ENCODE peak calls at places on chromosomes 4 and X, in four cellular contexts. I is HCT116, S is transverse colon, E is esophagus muscularis mucosa. N is an unnamed sample.

GRCh38 chr4:18480928-18481327 is 459.4 kb upstream of the LCORL start:
- DNase-seq in I (no peak), S (no peak), E (no peak), N (no peak)

GRCh38 chr4:8893227-8893623 is 21.6 kb upstream of the HMX1 start:
- DNase-seq in I (no peak), S (no peak), E (no peak), N (no peak)

GRCh38 chrX:118974908-118975671 is 672 bp downstream of the LONRF3 start:
- DNase-seq in I (no peak), S (peak), E (peak), N (peak)

GRCh38 chrX:101485212-101486064 is at the start of gene ARMCX4:
- DNase-seq in I (no peak), S (peak), E (no peak), N (peak)

GRCh38 chrX:151753313-151754041 is 18.9 kb downstream of the CNGA2 start:
- DNase-seq in I (peak), S (peak), E (no peak), N (peak)

GRCh38 chr4:106541253-106541652 is 172.7 kb upstream of the GIMD1 start:
- DNase-seq in I (no peak), S (no peak), E (no peak), N (no peak)

GRCh38 chrX:44785652-44786051 is 58.2 kb upstream of the DUSP21 start:
- DNase-seq in I (no peak), S (no peak), E (no peak), N (no peak)

GRCh38 chr4:7876096-7876993 is 63.3 kb downstream of the AFAP1 start:
- DNase-seq in I (no peak), S (no peak), E (no peak), N (peak)

GRCh38 chr4:27702710-27703431 is 842.2 kb downstream of the STIM2 start:
- DNase-seq in I (peak), S (no peak), E (no peak), N (no peak)

GRCh38 chrX:42694260-42694815 is 83.6 kb downstream of the PPP1R2C start:
- DNase-seq in I (no peak), S (no peak), E (no peak), N (no peak)

GRCh38 chrX:119391279-119391678 is 7.9 kb upstream of the SLC25A43 start:
- DNase-seq in I (peak), S (peak), E (no peak), N (no peak)

GRCh38 chr4:65656008-65656407 is 14.3 kb downstream of the EPHA5 start:
- DNase-seq in I (no peak), S (no peak), E (no peak), N (no peak)

GRCh38 chr4:89906316-89906715 is 11.7 kb downstream of the MMRN1 start:
- DNase-seq in I (no peak), S (no peak), E (no peak), N (no peak)

GRCh38 chrX:10660171-10660570 is 39.8 kb upstream of the MID1 start:
- DNase-seq in I (no peak), S (no peak), E (no peak), N (no peak)

GRCh38 chr4:140943887-140944515 is 187.8 kb upstream of the TBC1D9 start:
- DNase-seq in I (no peak), S (no peak), E (no peak), N (no peak)

GRCh38 chr4:185212566-185212965 is 3.2 kb downstream of the SNX25 start:
- DNase-seq in I (no peak), S (no peak), E (no peak), N (no peak)

GRCh38 chr4:185396724-185397402 is at the start of gene ANKRD37:
- DNase-seq in I (no peak), S (peak), E (no peak), N (no peak)

GRCh38 chr4:139922625-139923024 is 231.4 kb downstream of the MAML3 start:
- DNase-seq in I (no peak), S (no peak), E (peak), N (no peak)

GRCh38 chrX:14095702-14096101 is 66.0 kb upstream of the GEMIN8 start:
- DNase-seq in I (peak), S (peak), E (no peak), N (no peak)

GRCh38 chrX:150696836-150697235 is 3.6 kb downstream of the MTMR1 start:
- DNase-seq in I (no peak), S (no peak), E (no peak), N (no peak)

GRCh38 chrX:123859409-123859827 is 435 bp upstream of the XIAP start:
- DNase-seq in I (no peak), S (peak), E (peak), N (no peak)

GRCh38 chrX:113726898-113727297 is 857.0 kb upstream of the HTR2C start:
- DNase-seq in I (no peak), S (no peak), E (no peak), N (no peak)

GRCh38 chr4:78370625-78371372 is 180.8 kb upstream of the ANXA3 start:
- DNase-seq in I (no peak), S (no peak), E (no peak), N (no peak)

GRCh38 chr4:153852501-153852900 is 63.6 kb upstream of the SFRP2 start:
- DNase-seq in I (no peak), S (no peak), E (no peak), N (no peak)

GRCh38 chr4:15891312-15891711 is 47.2 kb downstream of the FGFBP1 start:
- DNase-seq in I (no peak), S (no peak), E (no peak), N (no peak)

GRCh38 chr4:29304595-29304994 is 1415.6 kb upstream of the PCDH7 start:
- DNase-seq in I (no peak), S (no peak), E (no peak), N (no peak)

GRCh38 chr4:7196283-7196651 is 3.9 kb downstream of the SORCS2 start:
- DNase-seq in I (no peak), S (no peak), E (no peak), N (peak)

GRCh38 chrX:119643696-119644095 is 37.5 kb upstream of the NKRF start:
- DNase-seq in I (no peak), S (no peak), E (no peak), N (no peak)

GRCh38 chr4:4386296-4386735 is 586 bp upstream of the NSG1 start:
- DNase-seq in I (no peak), S (no peak), E (no peak), N (peak)

GRCh38 chr4:11529625-11530201 is 101.0 kb upstream of the HS3ST1 start:
- DNase-seq in I (no peak), S (no peak), E (no peak), N (no peak)

GRCh38 chr4:84804126-84804525 is 162.4 kb downstream of the WDFY3 start:
- DNase-seq in I (no peak), S (no peak), E (no peak), N (no peak)

GRCh38 chr4:25949166-25949748 is 35.2 kb downstream of the SMIM20 start:
- DNase-seq in I (no peak), S (no peak), E (no peak), N (no peak)

GRCh38 chrX:41734530-41734929 is 10.5 kb downstream of the GPR82 start:
- DNase-seq in I (peak), S (no peak), E (no peak), N (no peak)

GRCh38 chrX:65196758-65197371 is 220.6 kb upstream of the ZC4H2 start:
- DNase-seq in I (no peak), S (peak), E (no peak), N (peak)

GRCh38 chr4:36471903-36472302 is 190.5 kb downstream of the DTHD1 start:
- DNase-seq in I (no peak), S (no peak), E (no peak), N (no peak)

GRCh38 chr4:88706574-88706973 is 8.9 kb upstream of the NAP1L5 start:
- DNase-seq in I (no peak), S (no peak), E (no peak), N (no peak)

GRCh38 chr4:124090007-124090406 is 622.5 kb downstream of the ANKRD50 start:
- DNase-seq in I (no peak), S (no peak), E (no peak), N (no peak)

GRCh38 chr4:138609943-138610350 is 367.8 kb upstream of the SLC7A11 start:
- DNase-seq in I (no peak), S (no peak), E (no peak), N (no peak)

GRCh38 chrX:140346711-140347110 is 158.2 kb downstream of the SOX3 start:
- DNase-seq in I (no peak), S (no peak), E (no peak), N (no peak)

DNA sequence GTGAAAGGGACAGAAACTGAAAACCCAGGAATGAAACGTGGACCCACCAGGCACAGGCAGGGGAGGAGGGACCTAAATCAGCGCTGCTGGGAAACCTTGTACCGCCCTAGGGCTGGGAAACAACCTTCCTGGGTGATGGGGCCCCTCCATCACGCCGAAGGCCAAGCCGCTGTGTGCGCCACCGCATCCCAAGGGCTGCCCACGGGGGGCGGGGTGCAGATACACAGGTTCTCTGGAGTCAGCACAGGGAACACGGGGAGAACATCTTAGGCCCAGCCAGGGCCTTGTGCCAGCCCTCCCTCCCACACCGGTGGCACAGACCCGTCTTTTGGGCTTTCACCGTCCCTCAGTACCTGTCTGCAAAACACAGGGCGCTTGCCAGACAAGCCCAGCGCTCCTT is 13.0 kb downstream of the UVSSA start:
- DNase-seq in I (no peak), S (no peak), E (no peak), N (no peak)
- H3K4me3 ChIP-seq in I (no peak), S (no peak), E (no peak), N (no peak)

GRCh38 chr4:167774646-167775045 is 317.7 kb upstream of the ANXA10 start:
- DNase-seq in I (no peak), S (no peak), E (no peak), N (no peak)

GRCh38 chr4:167775374-167775773 is 317.0 kb upstream of the ANXA10 start:
- DNase-seq in I (no peak), S (no peak), E (no peak), N (no peak)

GRCh38 chr4:167779864-167780263 is 312.5 kb upstream of the ANXA10 start:
- DNase-seq in I (no peak), S (no peak), E (no peak), N (no peak)

GRCh38 chr4:167779280-167779679 is 313.1 kb upstream of the ANXA10 start:
- DNase-seq in I (no peak), S (no peak), E (no peak), N (no peak)
- TF ChIP-seq POLR2AphosphoS5 in I (no peak), S (no peak), E (no peak), N (no peak)

DNA sequence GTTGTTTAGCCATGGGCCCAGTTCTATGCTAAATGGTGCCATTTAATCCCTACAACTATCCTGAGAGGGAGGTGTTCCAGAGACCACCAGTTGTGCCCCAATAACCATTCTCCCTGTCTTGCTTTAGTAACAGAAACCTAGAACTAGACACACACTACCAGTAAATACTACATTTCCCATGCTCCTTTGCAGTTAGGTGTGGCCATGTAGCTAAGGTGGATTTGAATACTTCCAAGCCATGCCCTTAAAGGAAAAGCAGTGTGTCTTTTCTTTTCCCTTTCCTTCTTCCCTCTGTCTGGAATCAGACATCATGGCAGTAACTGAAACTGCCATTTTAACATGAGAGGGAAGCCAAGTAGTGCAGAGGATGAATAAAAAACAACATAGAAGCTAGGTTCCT is 90.9 kb upstream of the TMEM33 start:
- DNase-seq in I (peak), S (no peak), E (no peak), N (no peak)
- H3K4me3 ChIP-seq in I (no peak), S (no peak), E (no peak), N (no peak)

GRCh38 chr4:114364857-114365256 is 233.8 kb upstream of the UGT8 start:
- DNase-seq in I (no peak), S (no peak), E (no peak), N (no peak)
- TF ChIP-seq POLR2AphosphoS5 in I (no peak), S (no peak), E (peak), N (no peak)

DNA sequence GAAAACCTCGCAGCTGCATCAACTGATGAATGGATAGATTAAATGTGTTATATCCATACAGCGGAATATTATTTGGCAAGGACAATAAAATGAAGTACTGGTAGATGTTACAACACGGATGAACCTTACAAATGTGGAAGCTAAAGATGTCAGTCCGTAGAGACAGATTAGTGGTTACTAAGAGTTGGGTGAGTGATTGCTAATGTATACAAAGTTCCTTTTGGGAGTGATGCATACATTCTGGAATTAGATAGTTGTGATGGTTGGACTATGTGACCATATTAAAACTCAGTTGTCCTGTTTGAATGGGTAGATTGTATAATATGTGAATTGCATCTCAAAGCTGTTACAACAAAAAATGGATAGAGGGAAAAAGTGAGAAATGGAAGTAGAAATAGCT is 2.8 kb downstream of the FIP1L1 start:
- DNase-seq in I (no peak), S (no peak), E (no peak), N (no peak)
- H3K4me3 ChIP-seq in I (no peak), S (no peak), E (no peak), N (no peak)

N was measured in sigmoid colon.